ENCODE peak calls at places on chromosome 14, in five cellular contexts. Q is stimulated activated CD4-positive, alpha-beta T cell treated with anti-CD3 and anti-CD28 coated beads, Interleukin-15, amount 100 ng/mL, for 24 hours; W is left ventricle myocardium superior; Y is activated CD4-positive, alpha-beta T cell treated with anti-CD3 and anti-CD28 coated beads, Interleukin-2, amount 50 U/mL, for 1 hour; B is GM04503. P is an unnamed sample.

GRCh38 chr14:99679996-99680395 is 4.1 kb upstream of the CYP46A1 start:
- DNase-seq in W (no peak), B (no peak), Y (no peak), Q (no peak), P (no peak)

GRCh38 chr14:102500190-102500661 is 9.3 kb downstream of the ANKRD9 start:
- DNase-seq in Y (no peak), W (peak), B (peak), Q (no peak), P (peak)

GRCh38 chr14:35404496-35405303 is at the start of gene NFKBIA:
- DNase-seq in W (peak), B (no peak), Q (peak), Y (peak), P (peak)

GRCh38 chr14:61330511-61330910 is 9.1 kb downstream of the PRKCH start:
- DNase-seq in W (no peak), B (no peak), Y (no peak), Q (peak), P (no peak)

GRCh38 chr14:103155013-103155412 is 31.8 kb downstream of the TNFAIP2 start:
- DNase-seq in Y (no peak), Q (no peak), B (peak), W (peak), P (peak)

GRCh38 chr14:102255401-102256190 is 49.4 kb downstream of the MOK start:
- DNase-seq in Q (no peak), W (no peak), Y (no peak), B (no peak), P (peak)

GRCh38 chr14:68627050-68627867 is 165.6 kb downstream of the ZFP36L1 start:
- DNase-seq in Q (no peak), B (no peak), Y (no peak), W (peak), P (no peak)

GRCh38 chr14:91253795-91254323 is 9.4 kb upstream of the GPR68 start:
- DNase-seq in Q (peak), B (no peak), Y (no peak), W (no peak), P (no peak)

GRCh38 chr14:62179367-62180018 is 417.3 kb downstream of the SNAPC1 start:
- DNase-seq in W (no peak), Q (peak), B (peak), Y (peak), P (peak)

GRCh38 chr14:105860615-105861580 is 334.5 kb downstream of the TMEM121 start:
- DNase-seq in W (no peak), B (no peak), Q (no peak), Y (no peak), P (peak)

GRCh38 chr14:102222751-102223150 is 82.2 kb downstream of the MOK start:
- DNase-seq in Q (no peak), B (no peak), Y (no peak), W (no peak), P (no peak)

GRCh38 chr14:83764656-83765055 is 1765.3 kb upstream of the FLRT2 start:
- DNase-seq in B (no peak), W (no peak), Q (no peak), Y (no peak), P (no peak)

GRCh38 chr14:89845346-89845745 is 109.2 kb downstream of the EFCAB11 start:
- DNase-seq in B (no peak), W (no peak), Q (no peak), Y (no peak), P (no peak)

GRCh38 chr14:105116451-105117256 is 51.4 kb upstream of the GPR132 start:
- DNase-seq in Y (no peak), B (no peak), Q (no peak), W (no peak), P (no peak)

GRCh38 chr14:104387000-104387384 is 192.6 kb upstream of the C14orf180 start:
- DNase-seq in B (no peak), Q (no peak), W (no peak), Y (no peak), P (no peak)